ENCODE peak calls at places on chromosome 10, in five cellular contexts. G is neural progenitor cell, O is hepatocyte, E is HepG2, S is A549. B is an unnamed sample.

GRCh38 chr10:129079705-129080104 is 387.3 kb upstream of the MGMT start:
- DNase-seq in G (peak; percentile 61), S (no peak), E (no peak), O (no peak), B (no peak)

GRCh38 chr10:124629410-124629809 is 114.8 kb downstream of the FAM53B start:
- DNase-seq in S (no peak), G (no peak), O (no peak), E (no peak), B (no peak)

GRCh38 chr10:116719712-116720111 is 22.7 kb downstream of the HSPA12A start:
- DNase-seq in G (no peak), S (no peak), E (no peak), O (no peak), B (no peak)

GRCh38 chr10:71608863-71609768 is 110.5 kb downstream of the C10orf105 start:
- DNase-seq in S (peak; percentile 71), G (peak; percentile 96), E (peak; percentile 54), O (peak; percentile 88), B (peak; percentile 50)

GRCh38 chr10:5560844-5561703 is 36.3 kb downstream of the CALML3 start:
- DNase-seq in O (no peak), S (no peak), E (peak; percentile 55), G (no peak), B (no peak)

GRCh38 chr10:76282122-76283030 is 851.0 kb downstream of the LRMDA start:
- DNase-seq in E (no peak), G (no peak), S (peak; percentile 5), O (peak; percentile 27), B (no peak)

GRCh38 chr10:58237014-58237830 is 30.5 kb downstream of the IPMK start:
- DNase-seq in O (no peak), S (peak; percentile 76), E (peak; percentile 78), G (no peak), B (no peak)

GRCh38 chr10:47451998-47452494 is 31.9 kb downstream of the ANXA8 start:
- DNase-seq in O (no peak), S (no peak), G (no peak), E (no peak), B (no peak)

GRCh38 chr10:99280472-99280871 is 44.8 kb upstream of the HPSE2 start:
- DNase-seq in O (no peak), G (no peak), E (no peak), S (no peak), B (no peak)

GRCh38 chr10:6621536-6621935 is 41.5 kb upstream of the PRKCQ start:
- DNase-seq in E (no peak), O (peak; percentile 29), G (no peak), S (no peak), B (no peak)

GRCh38 chr10:128065881-128066534 is 60.2 kb downstream of the MKI67 start:
- DNase-seq in G (no peak), S (no peak), O (no peak), E (no peak), B (no peak)
- H3K4me2 ChIP-seq in G (no peak overlapping the region), S (no peak overlapping the region), O (no peak overlapping the region), E (no peak overlapping the region), B (no peak overlapping the region)

DNA sequence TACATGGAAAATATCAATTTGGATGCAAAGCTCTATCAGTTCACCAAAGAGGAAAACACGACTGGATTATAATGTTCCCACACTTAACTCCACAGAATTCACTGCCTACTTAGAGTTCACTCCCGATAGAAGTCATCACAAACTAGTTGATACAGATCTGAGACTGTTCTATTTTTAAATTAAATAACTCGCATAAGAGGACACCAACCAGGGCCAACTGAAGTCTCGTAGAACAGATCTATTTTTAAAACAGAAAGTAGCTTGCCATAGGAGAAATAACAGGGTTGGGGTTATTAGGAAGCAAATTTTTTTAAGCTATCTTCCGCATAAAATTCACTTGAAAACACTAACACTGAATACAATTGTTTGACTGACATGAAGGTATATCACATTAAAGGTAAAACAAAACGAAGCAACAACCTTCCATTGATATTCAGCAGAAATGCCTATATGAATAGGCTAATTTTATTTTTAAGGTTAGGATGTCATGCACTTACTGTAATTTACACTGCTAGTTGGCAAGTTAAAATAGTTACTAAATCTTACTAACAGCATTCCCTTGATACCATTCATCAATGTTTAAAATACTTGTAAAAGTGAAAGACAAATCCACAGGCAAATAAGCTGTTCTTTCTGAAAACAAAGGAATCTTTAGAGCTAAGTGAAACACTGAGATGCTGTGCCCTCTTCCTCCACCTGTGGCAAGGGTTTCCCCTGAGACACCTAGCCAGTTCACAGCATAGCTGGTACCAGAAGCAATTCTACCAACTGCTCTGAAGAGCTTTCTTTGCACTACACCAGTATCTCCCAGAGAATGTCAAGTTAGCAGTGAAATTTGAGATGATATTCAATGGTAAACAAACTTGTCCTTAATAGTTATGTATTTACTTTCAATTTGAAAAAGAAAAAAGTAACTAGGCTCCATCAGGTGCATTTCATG is 186.7 kb upstream of the ANK3 start:
- DNase-seq in S (no peak), G (no peak), O (no peak), E (no peak), B (peak; percentile 71)
- H3K27ac ChIP-seq in S (no peak overlapping the region), G (no peak overlapping the region), O (no peak overlapping the region), E (no peak overlapping the region), B (peak overlapping the region; percentile 40)

DNA sequence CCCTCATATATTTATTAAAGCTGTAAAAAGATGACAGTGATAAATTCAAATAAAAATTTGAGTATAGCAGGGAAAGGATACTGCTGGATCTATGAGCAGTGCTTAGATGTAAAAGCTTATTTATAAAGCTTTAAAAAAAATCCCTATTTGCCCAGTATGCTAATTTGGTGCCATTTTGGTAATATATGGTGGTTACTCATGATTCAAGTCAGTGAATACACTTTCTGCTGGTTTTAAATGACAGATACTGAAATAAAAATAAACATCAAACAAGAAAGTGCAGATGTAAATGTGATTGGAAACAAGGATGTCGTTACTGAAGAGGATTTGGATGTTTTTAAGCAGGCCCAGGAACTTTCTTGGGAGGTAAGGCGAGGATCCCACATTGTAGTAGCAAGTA is 134.4 kb upstream of the SAMD8 start:
- DNase-seq in G (no peak), O (no peak), S (no peak), E (no peak), B (no peak)
- H3K4me2 ChIP-seq in G (no peak overlapping the region), O (no peak overlapping the region), S (no peak overlapping the region), E (no peak overlapping the region), B (peak overlapping the region; percentile 70)

GRCh38 chr10:32955299-32955772 is 2.7 kb downstream of the ITGB1 start:
- DNase-seq in G (no peak), E (no peak), O (no peak), S (no peak), B (no peak)

GRCh38 chr10:32953277-32953927 is 4.6 kb downstream of the ITGB1 start:
- DNase-seq in S (peak; percentile 54), G (no peak), O (no peak), E (no peak), B (no peak)

GRCh38 chr10:32952541-32953276 is 5.3 kb downstream of the ITGB1 start:
- DNase-seq in E (no peak), O (no peak), S (no peak), G (no peak), B (no peak)

GRCh38 chr10:32954545-32955298 is 3.3 kb downstream of the ITGB1 start:
- DNase-seq in E (peak; percentile 15), O (no peak), S (no peak), G (no peak), B (no peak)

GRCh38 chr10:32954080-32954479 is 4.0 kb downstream of the ITGB1 start:
- DNase-seq in O (no peak), E (no peak), G (no peak), S (peak; percentile 72), B (no peak)
- H3K27ac ChIP-seq in O (no peak overlapping the region), E (no peak overlapping the region), G (no peak overlapping the region), S (peak overlapping the region; percentile 100), B (no peak overlapping the region)

GRCh38 chr10:112299456-112299855 is 16.3 kb downstream of the TECTB start:
- DNase-seq in G (no peak), O (no peak), S (no peak), E (no peak), B (no peak)

GRCh38 chr10:112298581-112298980 is 15.4 kb downstream of the TECTB start:
- DNase-seq in S (no peak), O (no peak), G (no peak), E (no peak), B (no peak)

GRCh38 chr10:112303528-112303927 is 20.3 kb downstream of the TECTB start:
- DNase-seq in E (no peak), S (no peak), G (no peak), O (no peak), B (no peak)

GRCh38 chr10:112304460-112304859 is 21.3 kb downstream of the TECTB start:
- DNase-seq in S (no peak), O (no peak), E (peak; percentile 89), G (no peak), B (no peak)

GRCh38 chr10:112302335-112302734 is 19.1 kb downstream of the TECTB start:
- DNase-seq in O (no peak), E (peak; percentile 67), S (no peak), G (no peak), B (no peak)
- H3K4me2 ChIP-seq in O (no peak overlapping the region), E (peak overlapping the region; percentile 38), S (no peak overlapping the region), G (no peak overlapping the region), B (no peak overlapping the region)

DNA sequence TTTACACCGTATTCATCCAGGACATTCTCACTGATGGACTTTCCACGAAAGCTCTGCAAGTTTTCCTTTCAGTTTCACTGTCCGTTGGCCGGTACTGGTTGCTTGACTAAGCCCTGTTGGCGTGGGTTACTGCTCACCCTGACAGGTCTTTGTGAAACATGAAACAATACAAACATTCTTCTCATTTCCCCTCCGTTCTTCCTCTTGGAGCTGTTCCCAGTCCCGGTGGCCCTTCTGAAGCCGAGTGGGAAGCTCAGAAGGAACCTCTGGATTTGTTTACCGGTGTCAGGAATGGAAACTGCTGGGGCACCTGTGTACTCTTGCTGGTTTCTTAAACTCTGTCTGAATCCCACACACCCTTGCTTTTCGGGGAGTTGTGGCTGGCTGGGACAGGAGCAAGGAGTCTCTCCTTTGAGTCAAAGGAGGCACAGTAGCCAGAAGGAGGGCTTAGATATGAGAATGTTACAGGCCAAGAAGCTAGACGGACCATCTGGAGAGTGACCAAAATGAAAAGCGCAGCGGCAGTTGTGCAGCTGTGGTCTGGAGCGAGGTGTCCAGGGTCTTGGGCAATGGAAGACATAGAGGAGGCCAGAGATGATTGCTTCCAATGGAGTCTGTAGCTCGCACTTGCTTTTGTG is 45.7 kb downstream of the LYZL2 start:
- DNase-seq in G (no peak), E (peak; percentile 84), O (peak; percentile 63), S (peak; percentile 89), B (peak; percentile 80)
- H3K27ac ChIP-seq in G (no peak overlapping the region), E (peak overlapping the region; percentile 30), O (peak overlapping the region; percentile 60), S (peak overlapping the region; percentile 72), B (peak overlapping the region; percentile 62)

GRCh38 chr10:91512458-91512857 is 102.3 kb downstream of the HECTD2 start:
- DNase-seq in S (no peak), G (no peak), E (no peak), O (no peak), B (no peak)
- H3K4me2 ChIP-seq in S (peak overlapping the region; percentile 81), G (no peak overlapping the region), E (no peak overlapping the region), O (no peak overlapping the region), B (no peak overlapping the region)